ENCODE peak calls at places on chromosomes 5 and 9, in ten cellular contexts. P, F, E, Q, Y, J, M, H, Z and L are unnamed samples.
A peak's percentile ranks its signal among the peaks of the same experiment; 100 is the strongest.

GRCh38 chr9:134189167-134189474 is 24.8 kb upstream of the RNU6ATAC start:
- DNase-seq in P (peak; percentile 14), F (peak; percentile 27), E (no peak), Q (no peak), Y (no peak), J (no peak), M (no peak), H (no peak), Z (no peak), L (no peak)

GRCh38 chr5:143613329-143613728 is 198.6 kb upstream of the HMHB1 start:
- DNase-seq in P (no peak), F (no peak), E (no peak), Q (no peak), Y (no peak), J (no peak), M (peak; percentile 37), H (no peak), Z (no peak), L (no peak)

GRCh38 chr5:89178576-89178975 is 295.6 kb upstream of the MEF2C start:
- DNase-seq in P (no peak), F (no peak), E (no peak), Q (no peak), Y (no peak), J (no peak), M (no peak), H (no peak), Z (no peak), L (no peak)

GRCh38 chr5:81525690-81526089 is 131.8 kb upstream of the ACOT12 start:
- DNase-seq in P (no peak), F (peak; percentile 36), E (no peak), Q (no peak), Y (no peak), J (no peak), M (no peak), H (no peak), Z (no peak), L (no peak)

GRCh38 chr9:98977813-98978212 is 34.1 kb downstream of the COL15A1 start:
- DNase-seq in P (no peak), F (no peak), E (no peak), Q (no peak), Y (no peak), J (no peak), M (no peak), H (no peak), Z (no peak), L (no peak)

GRCh38 chr5:116759860-116760644 is 185.4 kb upstream of the SEMA6A start:
- DNase-seq in P (no peak), F (peak; percentile 72), E (no peak), Q (peak; percentile 32), Y (no peak), J (no peak), M (no peak), H (peak; percentile 94), Z (no peak), L (no peak)

GRCh38 chr9:112911736-112912135 is 21.1 kb upstream of the SLC46A2 start:
- DNase-seq in P (no peak), F (no peak), E (no peak), Q (no peak), Y (no peak), J (no peak), M (no peak), H (no peak), Z (no peak), L (no peak)

GRCh38 chr9:23643656-23644258 is 182.3 kb downstream of the ELAVL2 start:
- DNase-seq in P (no peak), F (peak; percentile 68), E (no peak), Q (no peak), Y (no peak), J (no peak), M (no peak), H (no peak), Z (no peak), L (no peak)

GRCh38 chr9:37914154-37914551 is 10.2 kb upstream of the SLC25A51 start:
- DNase-seq in P (no peak), F (no peak), E (no peak), Q (no peak), Y (no peak), J (no peak), M (no peak), H (no peak), Z (no peak), L (no peak)

GRCh38 chr5:128402506-128402905 is 135.5 kb downstream of the FBN2 start:
- DNase-seq in P (no peak), F (no peak), E (no peak), Q (no peak), Y (no peak), J (no peak), M (no peak), H (peak; percentile 43), Z (no peak), L (no peak)

GRCh38 chr9:136326061-136326776 is 1.1 kb upstream of the GPSM1 start:
- DNase-seq in P (peak; percentile 29), F (peak; percentile 82), E (no peak), Q (peak; percentile 70), Y (no peak), J (no peak), M (no peak), H (no peak), Z (no peak), L (no peak)

GRCh38 chr9:126564716-126565115 is 49.0 kb upstream of the LMX1B start:
- DNase-seq in P (no peak), F (no peak), E (no peak), Q (peak; percentile 68), Y (no peak), J (no peak), M (no peak), H (peak; percentile 51), Z (no peak), L (no peak)
- TF ChIP-seq CTCF in P (no peak), F (no peak), E (no peak), Q (peak; percentile 52), Y (peak; percentile 28), J (no peak), M (peak; percentile 3), H (peak; percentile 57), Z (no peak), L (peak; percentile 24)

GRCh38 chr5:68999181-68999580 is 94.6 kb upstream of the SLC30A5 start:
- DNase-seq in P (no peak), F (no peak), E (no peak), Q (no peak), Y (no peak), J (no peak), M (no peak), H (no peak), Z (no peak), L (no peak)
- TF ChIP-seq CTCF in P (no peak), F (no peak), E (no peak), Q (no peak), Y (no peak), J (no peak), M (no peak), H (no peak), Z (no peak), L (no peak)

GRCh38 chr5:173139631-173140030 is 4.7 kb upstream of the BNIP1 start:
- DNase-seq in P (no peak), F (no peak), E (no peak), Q (peak; percentile 24), Y (no peak), J (no peak), M (no peak), H (no peak), Z (no peak), L (no peak)

GRCh38 chr5:173140769-173141168 is 3.6 kb upstream of the BNIP1 start:
- DNase-seq in P (no peak), F (no peak), E (no peak), Q (no peak), Y (no peak), J (no peak), M (no peak), H (no peak), Z (no peak), L (no peak)

GRCh38 chr5:173148354-173148753 is 4.0 kb downstream of the BNIP1 start:
- DNase-seq in P (no peak), F (no peak), E (no peak), Q (no peak), Y (no peak), J (no peak), M (no peak), H (no peak), Z (no peak), L (no peak)

GRCh38 chr5:173144200-173145176 is at the start of gene BNIP1:
- DNase-seq in P (peak; percentile 94), F (peak; percentile 90), E (peak; percentile 86), Q (peak; percentile 100), Y (peak; percentile 99), J (peak; percentile 96), M (peak; percentile 97), H (peak; percentile 97), Z (peak; percentile 94), L (peak; percentile 91)

GRCh38 chr5:173143567-173143966 is 764 bp upstream of the BNIP1 start:
- DNase-seq in P (no peak), F (no peak), E (no peak), Q (no peak), Y (no peak), J (no peak), M (no peak), H (no peak), Z (no peak), L (no peak)
- TF ChIP-seq CTCF in P (no peak), F (no peak), E (no peak), Q (no peak), Y (no peak), J (no peak), M (no peak), H (no peak), Z (no peak), L (no peak)

DNA sequence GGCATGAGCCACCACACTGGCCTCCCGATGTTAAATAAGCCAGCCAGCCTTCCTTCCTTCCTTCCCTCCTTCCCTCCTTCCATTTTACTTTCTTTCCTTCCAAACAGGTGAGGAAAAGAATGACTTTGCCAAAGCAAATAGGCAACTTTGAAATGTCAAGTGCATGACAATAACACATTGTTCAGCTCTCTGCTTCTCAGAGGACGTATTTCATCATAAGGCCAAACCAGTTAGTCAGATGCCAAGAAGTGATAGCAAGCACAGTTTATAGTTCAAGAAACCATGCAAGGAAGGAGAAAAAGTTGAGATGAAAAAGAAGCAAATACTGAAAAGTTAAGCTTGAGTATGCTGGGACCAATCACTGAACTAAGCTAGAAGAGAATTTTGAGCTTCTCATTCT is 29.5 kb downstream of the POU4F3 start:
- DNase-seq in P (no peak), F (peak; percentile 49), E (no peak), Q (no peak), Y (no peak), J (no peak), M (no peak), H (no peak), Z (no peak), L (no peak)
- TF ChIP-seq CTCF in P (no peak), F (no peak), E (no peak), Q (no peak), Y (no peak), J (no peak), M (no peak), H (no peak), Z (no peak), L (no peak)